ENCODE peak calls at places on chromosomes 7 and 10, in five cellular contexts. W is breast epithelium, X is epithelial cell of proximal tubule, M is fibroblast of lung, P is uterus. Y is an unnamed sample.

GRCh38 chr10:35341521-35341920 is 5.2 kb downstream of the CCNY start:
- DNase-seq in W (no peak), X (no peak), M (no peak), P (no peak), Y (no peak)

GRCh38 chr7:66528652-66529051 is 100.0 kb upstream of the KCTD7 start:
- DNase-seq in W (no peak), X (no peak), M (no peak), P (no peak), Y (no peak)

GRCh38 chr10:34967411-34967880 is 122.7 kb downstream of the CUL2 start:
- DNase-seq in W (peak), X (no peak), M (peak), P (peak), Y (no peak)

GRCh38 chr7:132081686-132082085 is 494.6 kb downstream of the PLXNA4 start:
- DNase-seq in W (no peak), X (no peak), M (no peak), P (no peak), Y (no peak)

GRCh38 chr7:39678935-39679690 is 55.7 kb downstream of the RALA start:
- DNase-seq in W (no peak), X (no peak), M (peak), P (no peak), Y (no peak)

GRCh38 chr7:51617691-51618090 is 301.1 kb upstream of the COBL start:
- DNase-seq in W (no peak), X (no peak), M (no peak), P (no peak), Y (no peak)

GRCh38 chr7:102079140-102080002 is 207.3 kb upstream of the SH2B2 start:
- DNase-seq in W (no peak), X (peak), M (no peak), P (no peak), Y (no peak)

GRCh38 chr10:361203-362135 is 226.2 kb downstream of the ZMYND11 start:
- DNase-seq in W (no peak), X (no peak), M (no peak), P (no peak), Y (no peak)

GRCh38 chr7:49264530-49264929 is 340.2 kb downstream of the CDC14C start:
- DNase-seq in W (no peak), X (no peak), M (no peak), P (no peak), Y (no peak)

GRCh38 chr7:42792841-42793240 is 119.0 kb downstream of the C7orf25 start:
- DNase-seq in W (no peak), X (no peak), M (no peak), P (no peak), Y (no peak)

GRCh38 chr7:147276783-147277370 is 1160.3 kb downstream of the CNTNAP2 start:
- DNase-seq in W (no peak), X (no peak), M (no peak), P (no peak), Y (no peak)

GRCh38 chr10:24597961-24598360 is 125.7 kb downstream of the ARHGAP21 start:
- DNase-seq in W (no peak), X (no peak), M (no peak), P (no peak), Y (no peak)

GRCh38 chr7:63925626-63926460 is 72.8 kb upstream of the ZNF722 start:
- DNase-seq in W (peak), X (peak), M (peak), P (peak), Y (no peak)

GRCh38 chr7:75971961-75972763 is 22.2 kb downstream of the TMEM120A start:
- DNase-seq in W (no peak), X (no peak), M (peak), P (no peak), Y (no peak)

GRCh38 chr7:45215611-45216062 is 58.0 kb downstream of the RAMP3 start:
- DNase-seq in W (no peak), X (no peak), M (no peak), P (no peak), Y (no peak)

GRCh38 chr10:30057421-30057841 is 2.0 kb downstream of the JCAD start:
- DNase-seq in W (no peak), X (no peak), M (no peak), P (no peak), Y (no peak)

GRCh38 chr10:122149607-122150505 is 121.2 kb upstream of the BTBD16 start:
- DNase-seq in W (no peak), X (no peak), M (peak), P (peak), Y (no peak)

GRCh38 chr7:11343818-11344413 is 370.2 kb downstream of the PHF14 start:
- DNase-seq in W (no peak), X (no peak), M (peak), P (no peak), Y (no peak)

GRCh38 chr7:140671966-140672365 is 779 bp upstream of the ADCK2 start:
- DNase-seq in W (no peak), X (no peak), M (no peak), P (no peak), Y (no peak)

GRCh38 chr7:147432068-147432467 is 1158.5 kb upstream of the C7orf33 start:
- DNase-seq in W (no peak), X (no peak), M (peak), P (no peak), Y (no peak)

GRCh38 chr7:64180989-64181388 is 26.0 kb upstream of the ZNF735 start:
- DNase-seq in W (no peak), X (no peak), M (peak), P (no peak), Y (no peak)

GRCh38 chr10:87507879-87508278 is 3.2 kb downstream of the MINPP1 start:
- DNase-seq in W (no peak), X (no peak), M (no peak), P (no peak), Y (no peak)

GRCh38 chr10:95472304-95473088 is 88.7 kb downstream of the SORBS1 start:
- DNase-seq in W (no peak), X (no peak), M (no peak), P (no peak), Y (no peak)

GRCh38 chr10:18142151-18142550 is 1.9 kb downstream of the CACNB2 start:
- DNase-seq in W (no peak), X (no peak), M (no peak), P (no peak), Y (no peak)

GRCh38 chr7:150503155-150503554 is 11.5 kb upstream of the GIMAP7 start:
- DNase-seq in W (no peak), X (no peak), M (no peak), P (no peak), Y (no peak)

GRCh38 chr7:117008849-117009531 is 55.7 kb downstream of the ST7 start:
- DNase-seq in W (no peak), X (no peak), M (peak), P (no peak), Y (peak)

GRCh38 chr7:75054744-75055527 is 18.7 kb downstream of the RCC1L start:
- DNase-seq in W (no peak), X (no peak), M (peak), P (peak), Y (peak)

GRCh38 chr7:85821926-85822325 is 635.1 kb upstream of the SEMA3D start:
- DNase-seq in W (no peak), X (no peak), M (no peak), P (no peak), Y (no peak)

GRCh38 chr10:81889181-81889769 is 14.3 kb downstream of the NRG3 start:
- DNase-seq in W (no peak), X (no peak), M (no peak), P (no peak), Y (no peak)

GRCh38 chr7:75611557-75612178 is 119.5 kb downstream of the SPDYE5 start:
- DNase-seq in W (peak), X (peak), M (no peak), P (peak), Y (no peak)

GRCh38 chr10:69502589-69502988 is 51.3 kb downstream of the TSPAN15 start:
- DNase-seq in W (no peak), X (no peak), M (no peak), P (no peak), Y (no peak)

GRCh38 chr10:124296121-124296812 is 122.5 kb downstream of the OAT start:
- DNase-seq in W (no peak), X (no peak), M (peak), P (no peak), Y (no peak)
- TF ChIP-seq CTCF in W (no peak), X (peak), M (no peak), P (no peak), Y (no peak)

DNA sequence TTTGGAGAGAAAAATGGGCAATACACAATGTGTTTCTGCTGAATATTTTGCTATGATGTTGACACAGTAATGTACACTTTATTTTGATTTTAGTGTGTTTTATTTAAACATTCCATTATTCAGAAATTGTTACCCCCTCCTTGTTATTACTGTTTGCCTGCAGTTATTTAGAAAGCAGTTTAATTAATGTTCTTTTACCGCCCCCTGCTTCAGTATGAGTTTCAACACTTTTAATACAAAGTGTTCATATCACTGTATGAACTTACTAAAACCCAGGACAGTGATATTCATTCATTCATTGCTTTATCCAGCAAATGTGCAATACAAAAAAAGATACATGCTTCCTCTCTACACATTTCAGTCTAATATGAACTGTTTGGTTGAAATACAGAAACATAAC is 159.3 kb downstream of the AUTS2 start:
- DNase-seq in W (no peak), X (no peak), M (no peak), P (no peak), Y (no peak)
- H3K4me3 ChIP-seq in W (no peak), X (no peak), M (no peak), P (no peak), Y (no peak)

DNA sequence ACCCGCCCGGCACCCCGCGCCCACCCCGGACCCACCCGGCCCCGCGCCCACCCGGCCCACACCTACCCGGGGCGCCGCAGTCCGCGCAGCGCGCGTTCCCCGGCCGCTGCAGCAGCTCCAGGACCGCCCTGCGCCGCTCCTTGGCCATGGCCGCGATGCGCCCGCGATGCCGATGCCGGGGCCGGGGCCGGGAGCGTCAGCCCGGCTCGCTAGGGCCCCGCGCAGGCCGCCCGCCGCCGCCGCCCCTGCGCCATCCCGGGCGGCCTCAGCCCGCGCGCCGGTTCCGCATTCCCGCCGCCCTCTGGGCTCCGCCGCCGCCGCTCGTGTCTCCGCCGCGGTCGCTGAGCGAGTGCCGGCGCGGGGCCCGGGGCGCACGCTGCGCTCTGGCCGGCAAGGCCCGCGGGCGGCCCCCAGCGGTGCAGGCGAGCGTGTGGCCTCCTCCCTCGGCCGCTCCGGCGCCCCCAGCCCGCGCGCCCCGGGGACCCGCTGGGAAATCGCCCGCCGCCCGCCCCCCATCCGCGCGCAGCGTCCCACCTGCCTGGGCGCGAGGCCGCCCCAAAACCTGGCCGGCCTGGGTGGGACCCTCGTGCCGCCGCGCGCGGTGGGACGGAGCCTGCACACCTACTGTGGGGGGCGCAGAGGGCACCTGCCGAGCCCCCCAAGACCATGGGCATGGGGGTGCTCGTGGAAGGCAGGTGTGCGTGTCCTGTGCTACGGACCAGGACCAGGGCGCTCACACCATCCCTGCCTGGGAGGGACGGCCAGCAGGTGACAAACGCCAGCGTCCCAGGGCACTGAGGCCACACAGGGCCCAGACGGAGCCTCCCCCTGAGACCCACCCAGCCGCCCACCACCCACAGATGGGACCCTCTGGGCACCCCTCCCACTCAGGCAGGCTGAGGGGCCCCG is at the start of gene ADAP1:
- DNase-seq in W (peak), X (no peak), M (peak), P (no peak), Y (no peak)
- TF ChIP-seq CTCF in W (no peak), X (peak), M (no peak), P (peak), Y (no peak)

DNA sequence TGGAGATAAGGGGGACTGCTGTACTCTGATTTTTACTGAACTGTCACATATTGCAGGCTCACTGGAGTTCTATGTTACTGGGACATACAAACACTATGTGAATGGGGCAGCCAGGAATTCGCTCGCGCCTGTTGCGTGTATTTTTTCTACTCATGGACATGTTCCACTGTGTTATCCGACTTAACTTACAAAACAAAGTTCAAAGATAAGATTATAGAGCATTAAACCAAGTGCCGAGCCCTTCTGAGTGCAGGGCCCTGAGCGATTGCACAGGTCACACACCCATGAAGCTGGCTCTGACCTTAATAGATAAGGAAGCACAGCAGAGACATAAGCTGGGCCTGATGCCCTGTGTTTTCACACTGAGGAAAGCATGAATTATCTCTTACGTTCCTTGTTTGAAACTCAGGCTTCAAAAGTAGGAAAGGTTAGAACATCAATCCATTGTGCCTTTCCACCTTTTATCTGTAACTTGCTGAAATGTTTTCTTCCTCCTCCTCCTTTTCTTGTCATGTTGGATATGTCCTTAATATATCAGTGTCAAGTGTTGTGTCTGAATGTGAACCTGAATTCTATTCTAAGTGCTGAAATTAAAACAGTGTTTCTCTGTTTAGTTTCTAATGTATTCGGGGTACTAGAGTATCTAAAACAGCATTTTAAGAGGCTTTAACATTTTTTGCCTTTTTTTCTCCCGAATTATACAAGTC is 273.8 kb downstream of the AUTS2 start:
- DNase-seq in W (no peak), X (no peak), M (no peak), P (no peak), Y (no peak)
- H3K4me3 ChIP-seq in W (no peak), X (no peak), M (no peak), P (no peak), Y (no peak)

GRCh38 chr10:104139221-104139620 is 17.2 kb downstream of the SFR1 start:
- DNase-seq in W (no peak), X (no peak), M (peak), P (no peak), Y (no peak)
- TF ChIP-seq CTCF in W (no peak), X (peak), M (peak), P (no peak), Y (peak)